ENCODE peak calls at places on chromosomes 1 and 21, in four cellular contexts. One of them, this sample, is unnamed.
A peak's percentile ranks its signal among the peaks of the same experiment; 100 is the strongest.

GRCh38 chr1:180586671-180587155 is 27.9 kb downstream of the OVAAL start:
- DNase-seq in GM12878: no peak
- DNase-seq in K562: no peak
- DNase-seq in HepG2: peak; percentile 85
- DNase-seq in this sample: no peak

GRCh38 chr1:157097692-157098091 is 1.9 kb downstream of the ETV3L start:
- DNase-seq in HepG2: no peak
- DNase-seq in K562: no peak
- DNase-seq in GM12878: no peak
- DNase-seq in this sample: no peak

GRCh38 chr1:94017155-94017829 is 103.7 kb downstream of the ABCA4 start:
- DNase-seq in K562: no peak
- DNase-seq in HepG2: no peak
- DNase-seq in GM12878: no peak
- DNase-seq in this sample: no peak

GRCh38 chr1:226549937-226550670 is 1.5 kb downstream of the STUM start:
- DNase-seq in K562: peak; percentile 65
- DNase-seq in HepG2: no peak
- DNase-seq in GM12878: no peak
- DNase-seq in this sample: peak; percentile 34

GRCh38 chr1:27403065-27403726 is 10.8 kb downstream of the GPR3 start:
- DNase-seq in GM12878: no peak
- DNase-seq in HepG2: no peak
- DNase-seq in K562: no peak
- DNase-seq in this sample: peak; percentile 64

GRCh38 chr1:159076753-159077656 is at the start of gene AIM2:
- DNase-seq in GM12878: peak; percentile 97
- DNase-seq in K562: peak; percentile 76
- DNase-seq in HepG2: no peak
- DNase-seq in this sample: no peak

GRCh38 chr1:6325482-6325881 is 64.6 kb upstream of the GPR153 start:
- DNase-seq in K562: no peak
- DNase-seq in GM12878: no peak
- DNase-seq in HepG2: no peak
- DNase-seq in this sample: no peak

GRCh38 chr21:46121286-46122221 is 23.6 kb downstream of the COL6A2 start:
- DNase-seq in K562: no peak
- DNase-seq in HepG2: no peak
- DNase-seq in GM12878: no peak
- DNase-seq in this sample: peak; percentile 7

GRCh38 chr1:108884968-108885367 is 8.2 kb downstream of the GPSM2 start:
- DNase-seq in K562: no peak
- DNase-seq in GM12878: no peak
- DNase-seq in HepG2: no peak
- DNase-seq in this sample: no peak

GRCh38 chr1:61498342-61498741 is 226.6 kb downstream of the TM2D1 start:
- DNase-seq in HepG2: no peak
- DNase-seq in K562: no peak
- DNase-seq in GM12878: no peak
- DNase-seq in this sample: no peak

GRCh38 chr1:4599521-4599920 is 54.9 kb upstream of the AJAP1 start:
- DNase-seq in K562: no peak
- DNase-seq in GM12878: no peak
- DNase-seq in HepG2: no peak
- DNase-seq in this sample: no peak

GRCh38 chr21:45982758-45983731 is 1.5 kb downstream of the COL6A1 start:
- DNase-seq in GM12878: no peak
- DNase-seq in K562: no peak
- DNase-seq in HepG2: no peak
- DNase-seq in this sample: peak; percentile 42

DNA sequence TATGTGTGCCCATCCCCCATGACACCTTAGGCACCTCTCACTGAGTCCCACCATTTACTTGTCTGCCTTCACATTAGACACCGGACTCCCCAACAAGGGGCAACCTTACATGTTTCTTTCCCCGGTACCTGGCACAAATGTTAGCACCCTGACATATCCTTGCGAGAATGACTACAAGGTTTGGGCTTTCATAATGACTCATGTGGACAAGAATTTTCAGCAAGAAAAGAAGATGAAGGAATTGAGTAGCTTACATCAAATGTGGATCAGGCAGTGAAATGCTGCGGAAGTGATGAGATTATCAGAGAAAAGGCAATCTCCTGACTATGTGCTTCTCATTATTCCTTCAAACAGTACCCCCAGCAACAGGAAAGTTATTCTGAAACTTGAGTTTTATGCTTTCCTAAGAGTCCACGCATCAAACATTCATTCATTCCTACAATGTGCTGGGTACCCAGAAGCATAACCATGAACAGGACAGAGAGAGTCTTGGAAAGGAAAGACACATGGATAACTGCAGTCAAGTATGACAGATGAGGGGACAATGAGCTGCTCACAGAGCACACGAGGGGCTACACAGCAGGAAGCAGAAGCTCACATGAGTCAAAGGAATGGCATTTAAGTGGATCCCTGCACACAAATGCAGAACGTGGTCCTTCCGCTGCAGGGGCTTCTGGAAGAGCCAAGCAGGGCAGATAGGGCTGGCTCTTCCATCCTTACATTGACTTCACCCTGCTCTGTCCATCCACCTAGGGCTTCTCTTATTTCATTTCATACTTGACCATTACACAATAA is 112.1 kb downstream of the PCNX2 start:
- DNase-seq in HepG2: no peak
- DNase-seq in K562: no peak
- DNase-seq in GM12878: no peak
- DNase-seq in this sample: no peak
- TF ChIP-seq TCF7 in HepG2: no peak
- TF ChIP-seq TCF7 in K562: no peak
- TF ChIP-seq TCF7 in GM12878: no peak
- TF ChIP-seq TCF7 in this sample: no peak

DNA sequence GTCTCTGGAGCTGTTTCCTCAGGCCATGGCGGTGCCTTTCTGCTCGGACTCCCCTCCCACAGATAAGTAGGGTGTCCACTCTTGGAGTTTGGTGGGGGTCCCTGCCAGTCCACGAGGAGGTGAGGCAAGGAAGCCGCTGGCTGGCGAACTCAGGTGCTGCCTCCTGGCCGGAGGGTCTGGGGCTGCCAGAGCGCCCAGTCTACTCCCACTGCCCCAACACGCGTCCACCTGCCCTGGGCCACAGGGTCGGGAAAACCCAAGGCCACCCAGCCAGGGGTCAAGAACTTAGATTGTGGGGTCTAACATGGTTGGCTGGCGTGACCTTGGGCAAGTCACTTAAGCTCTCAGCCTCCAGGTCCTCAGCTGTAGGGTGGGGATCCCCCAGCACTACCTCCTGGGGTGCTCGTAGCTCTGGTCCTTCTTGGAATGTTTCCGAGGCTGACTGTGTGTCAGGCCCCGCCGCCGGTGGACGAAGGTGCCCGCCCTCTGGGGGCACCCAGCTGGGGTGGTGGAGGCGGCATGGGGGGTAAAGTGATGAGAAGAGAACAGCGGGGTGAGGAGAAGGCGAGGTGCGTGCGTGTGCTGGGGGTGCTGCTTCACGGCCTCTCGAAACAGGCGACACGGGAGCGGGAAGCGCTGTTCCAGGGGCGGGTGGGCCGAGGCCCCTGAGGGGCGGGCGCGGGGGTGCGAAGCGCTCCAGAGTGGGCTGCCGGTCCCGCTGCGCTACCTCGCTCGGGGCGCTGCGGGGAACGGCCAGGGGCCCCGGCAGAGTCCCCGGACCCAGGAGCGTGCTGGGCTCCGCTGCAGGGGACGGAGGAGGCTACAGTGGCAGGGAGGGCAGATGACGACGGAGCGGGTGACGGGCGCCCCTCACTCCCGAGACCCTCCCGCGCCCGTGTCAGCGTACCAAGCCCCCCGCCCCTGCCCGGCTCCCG is 1.2 kb downstream of the SH2D5 start:
- DNase-seq in HepG2: no peak
- DNase-seq in GM12878: no peak
- DNase-seq in K562: no peak
- DNase-seq in this sample: no peak
- TF ChIP-seq TCF7 in HepG2: no peak
- TF ChIP-seq TCF7 in GM12878: no peak
- TF ChIP-seq TCF7 in K562: no peak
- TF ChIP-seq TCF7 in this sample: no peak

GRCh38 chr1:19087737-19088594 is 122.1 kb downstream of the UBR4 start:
- DNase-seq in GM12878: peak; percentile 19
- DNase-seq in HepG2: no peak
- DNase-seq in K562: no peak
- DNase-seq in this sample: no peak

GRCh38 chr1:19087017-19087736 is 122.9 kb downstream of the UBR4 start:
- DNase-seq in HepG2: peak; percentile 54
- DNase-seq in K562: no peak
- DNase-seq in GM12878: no peak
- DNase-seq in this sample: no peak

GRCh38 chr1:19088717-19089442 is 121.2 kb downstream of the UBR4 start:
- DNase-seq in K562: no peak
- DNase-seq in HepG2: no peak
- DNase-seq in GM12878: peak; percentile 15
- DNase-seq in this sample: no peak

GRCh38 chr1:19084206-19084738 is 125.8 kb downstream of the UBR4 start:
- DNase-seq in HepG2: no peak
- DNase-seq in GM12878: no peak
- DNase-seq in K562: no peak
- DNase-seq in this sample: no peak

GRCh38 chr1:19086176-19086875 is 123.7 kb downstream of the UBR4 start:
- DNase-seq in GM12878: no peak
- DNase-seq in K562: no peak
- DNase-seq in HepG2: no peak
- DNase-seq in this sample: no peak
- TF ChIP-seq TCF7 in GM12878: no peak
- TF ChIP-seq TCF7 in K562: no peak
- TF ChIP-seq TCF7 in HepG2: no peak
- TF ChIP-seq TCF7 in this sample: no peak

GRCh38 chr1:21691739-21692138 is 22.6 kb upstream of the RAP1GAP start:
- DNase-seq in GM12878: no peak
- DNase-seq in HepG2: no peak
- DNase-seq in K562: no peak
- DNase-seq in this sample: no peak
- TF ChIP-seq TCF7 in GM12878: no peak
- TF ChIP-seq TCF7 in HepG2: no peak
- TF ChIP-seq TCF7 in K562: no peak
- TF ChIP-seq TCF7 in this sample: no peak

DNA sequence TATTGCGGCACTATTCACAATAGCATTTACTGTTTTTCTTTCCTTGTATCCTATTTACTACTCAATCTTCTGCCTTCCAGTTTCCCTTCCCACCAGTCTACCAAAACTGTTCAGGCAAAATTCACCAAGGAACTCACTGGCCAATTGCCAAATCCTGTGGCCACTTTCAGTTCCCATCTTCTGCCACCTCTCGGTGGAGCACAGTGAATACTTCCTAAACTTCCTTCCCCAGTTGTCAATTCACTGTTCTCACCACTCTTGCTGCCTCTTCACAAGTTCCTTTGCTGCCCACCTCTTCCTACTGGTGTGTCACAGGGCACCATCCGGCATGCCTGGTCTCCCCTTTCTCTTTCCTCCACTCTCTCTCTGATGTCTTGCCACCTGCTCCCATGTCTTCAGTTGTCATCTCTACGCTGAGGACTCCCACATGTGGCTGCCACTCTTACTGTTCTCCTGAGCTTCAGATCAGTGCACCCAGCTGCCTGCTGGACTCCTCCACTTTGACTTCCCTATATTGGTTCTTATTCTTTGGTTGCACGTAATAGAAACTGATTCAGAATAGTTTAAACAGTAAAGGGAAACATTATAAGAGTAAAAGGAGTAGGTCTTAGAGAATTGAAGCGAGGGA is 114.4 kb downstream of the PIK3R3 start:
- DNase-seq in K562: no peak
- DNase-seq in GM12878: no peak
- DNase-seq in HepG2: no peak
- DNase-seq in this sample: no peak
- TF ChIP-seq TCF7 in K562: no peak
- TF ChIP-seq TCF7 in GM12878: no peak
- TF ChIP-seq TCF7 in HepG2: no peak
- TF ChIP-seq TCF7 in this sample: no peak

GRCh38 chr1:172203135-172203823 is 217.2 kb upstream of the C1orf105 start:
- DNase-seq in GM12878: no peak
- DNase-seq in HepG2: no peak
- DNase-seq in K562: no peak
- DNase-seq in this sample: no peak
- TF ChIP-seq TCF7 in GM12878: no peak
- TF ChIP-seq TCF7 in HepG2: no peak
- TF ChIP-seq TCF7 in K562: no peak
- TF ChIP-seq TCF7 in this sample: no peak